ENCODE peak calls at places on chromosome 12, in eight cellular contexts. K, C, V, W, N, G, U and A are unnamed samples. For H3K4me1 and H3K9me3, the result is how much of the 10 kb centered on the place peaks cover.

GRCh38 chr12:60172266-60172665 is 576.4 kb downstream of the SLC16A7 start:
- DNase-seq in K (no peak), C (no peak), V (no peak), W (no peak), N (no peak), G (no peak), U (peak), A (no peak)

GRCh38 chr12:90543393-90543792 is 411.6 kb downstream of the CCER1 start:
- DNase-seq in K (no peak), C (no peak), V (no peak), W (no peak), N (no peak), G (no peak), U (peak), A (no peak)

GRCh38 chr12:65232490-65233077 is 45.9 kb upstream of the MSRB3 start:
- DNase-seq in K (no peak), C (peak), V (no peak), W (peak), N (no peak), G (no peak), U (peak), A (no peak)

GRCh38 chr12:98998697-98999299 is 353.7 kb downstream of the APAF1 start:
- DNase-seq in K (no peak), C (peak), V (no peak), W (no peak), N (no peak), G (no peak), U (peak), A (no peak)

GRCh38 chr12:27964123-27964522 is 8.4 kb downstream of the PTHLH start:
- DNase-seq in K (no peak), C (no peak), V (no peak), W (no peak), N (no peak), G (no peak), U (no peak), A (no peak)

GRCh38 chr12:6652391-6652790 is 5.2 kb upstream of the ACRBP start:
- DNase-seq in K (no peak), C (no peak), V (no peak), W (no peak), N (no peak), G (peak), U (no peak), A (no peak)

GRCh38 chr12:65121049-65121955 is at the start of gene WIF1:
- DNase-seq in K (peak), C (no peak), V (peak), W (no peak), N (peak), G (peak), U (peak), A (no peak)

GRCh38 chr12:128823216-128823915 is 392 bp downstream of the SLC15A4 start:
- DNase-seq in K (peak), C (peak), V (peak), W (no peak), N (peak), G (peak), U (no peak), A (no peak)

GRCh38 chr12:115294443-115295133 is 610.6 kb upstream of the TBX3 start:
- DNase-seq in K (no peak), C (no peak), V (no peak), W (no peak), N (no peak), G (no peak), U (no peak), A (no peak)

GRCh38 chr12:53358836-53359419 is 21.0 kb upstream of the SP1 start:
- DNase-seq in K (no peak), C (no peak), V (no peak), W (no peak), N (no peak), G (no peak), U (no peak), A (no peak)

GRCh38 chr12:16913832-16914490 is 308.0 kb upstream of the LMO3 start:
- DNase-seq in K (no peak), C (no peak), V (no peak), W (no peak), N (no peak), G (no peak), U (no peak), A (no peak)

GRCh38 chr12:92553389-92553788 is 149.4 kb upstream of the PLEKHG7 start:
- DNase-seq in K (peak), C (no peak), V (peak), W (no peak), N (peak), G (no peak), U (no peak), A (no peak)

GRCh38 chr12:102169922-102170698 is 27.5 kb downstream of the PMCH start:
- DNase-seq in K (no peak), C (no peak), V (no peak), W (peak), N (no peak), G (no peak), U (peak), A (peak)

GRCh38 chr12:125038976-125039625 is 26.1 kb upstream of the AACS start:
- DNase-seq in K (no peak), C (no peak), V (no peak), W (no peak), N (no peak), G (no peak), U (no peak), A (no peak)

GRCh38 chr12:48454675-48455074 is 17.7 kb upstream of the ANP32D start:
- DNase-seq in K (no peak), C (no peak), V (no peak), W (peak), N (no peak), G (no peak), U (peak), A (no peak)

GRCh38 chr12:41724216-41724615 is 420.5 kb downstream of the GXYLT1 start:
- DNase-seq in K (no peak), C (no peak), V (no peak), W (no peak), N (no peak), G (no peak), U (no peak), A (no peak)

GRCh38 chr12:56629459-56630179 is 507 bp downstream of the BAZ2A start:
- DNase-seq in K (peak), C (peak), V (peak), W (peak), N (peak), G (peak), U (peak), A (no peak)

GRCh38 chr12:107448198-107448597 is 237.4 kb upstream of the PWP1 start:
- DNase-seq in K (no peak), C (no peak), V (no peak), W (no peak), N (no peak), G (no peak), U (peak), A (no peak)

GRCh38 chr12:106629797-106630669 is 47.2 kb downstream of the RFX4 start:
- DNase-seq in K (no peak), C (no peak), V (no peak), W (no peak), N (no peak), G (no peak), U (peak), A (no peak)

GRCh38 chr12:57724003-57724935 is 14.3 kb downstream of the AGAP2 start:
- DNase-seq in K (no peak), C (no peak), V (no peak), W (no peak), N (no peak), G (no peak), U (no peak), A (no peak)

GRCh38 chr12:98856897-98857540 is 211.9 kb downstream of the APAF1 start:
- DNase-seq in K (no peak), C (no peak), V (no peak), W (no peak), N (no peak), G (no peak), U (no peak), A (no peak)

DNA sequence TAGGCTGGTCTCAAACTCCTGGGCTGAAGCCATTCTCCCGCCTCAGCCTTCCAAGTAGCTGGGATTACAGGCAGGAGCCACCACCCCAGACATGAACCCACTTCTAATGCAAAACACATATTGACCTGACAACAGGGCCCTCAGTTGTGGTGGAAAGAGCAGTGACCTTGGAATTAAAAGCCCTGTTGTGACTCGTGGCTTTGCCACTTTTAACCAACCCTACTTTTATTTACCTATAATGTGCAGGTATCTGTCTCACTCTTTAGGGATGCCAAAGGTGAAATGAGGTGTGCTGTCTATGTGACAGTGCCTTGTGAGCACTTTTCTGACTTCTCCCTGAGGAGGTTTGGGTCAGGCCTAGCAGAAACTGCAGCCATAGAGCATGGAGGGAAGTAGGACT is 132.8 kb upstream of the DNM1L start:
- DNase-seq in K (no peak), C (no peak), V (no peak), W (no peak), N (no peak), G (no peak), U (no peak), A (no peak)
- H3K4me1 ChIP-seq in K (half or more), C (under half), V (under half), W (under half), N (under half), G (half or more), U (under half), A (half or more)

GRCh38 chr12:34333337-34333736 is 311.0 kb downstream of the ALG10 start:
- DNase-seq in K (no peak), C (no peak), V (no peak), W (no peak), N (no peak), G (no peak), U (no peak), A (no peak)

GRCh38 chr12:34327671-34328070 is 305.4 kb downstream of the ALG10 start:
- DNase-seq in K (no peak), C (no peak), V (no peak), W (no peak), N (no peak), G (no peak), U (no peak), A (no peak)
- H3K9me3 ChIP-seq in K (under half), C (under half), V (under half), W (under half), N (under half), G (under half), U (under half), A (under half)

GRCh38 chr12:113246478-113247122 is 25.3 kb downstream of the TPCN1 start:
- DNase-seq in K (peak), C (no peak), V (no peak), W (no peak), N (peak), G (no peak), U (no peak), A (no peak)
- H3K4me1 ChIP-seq in K (half or more), C (under half), V (under half), W (under half), N (under half), G (half or more), U (under half), A (half or more)

DNA sequence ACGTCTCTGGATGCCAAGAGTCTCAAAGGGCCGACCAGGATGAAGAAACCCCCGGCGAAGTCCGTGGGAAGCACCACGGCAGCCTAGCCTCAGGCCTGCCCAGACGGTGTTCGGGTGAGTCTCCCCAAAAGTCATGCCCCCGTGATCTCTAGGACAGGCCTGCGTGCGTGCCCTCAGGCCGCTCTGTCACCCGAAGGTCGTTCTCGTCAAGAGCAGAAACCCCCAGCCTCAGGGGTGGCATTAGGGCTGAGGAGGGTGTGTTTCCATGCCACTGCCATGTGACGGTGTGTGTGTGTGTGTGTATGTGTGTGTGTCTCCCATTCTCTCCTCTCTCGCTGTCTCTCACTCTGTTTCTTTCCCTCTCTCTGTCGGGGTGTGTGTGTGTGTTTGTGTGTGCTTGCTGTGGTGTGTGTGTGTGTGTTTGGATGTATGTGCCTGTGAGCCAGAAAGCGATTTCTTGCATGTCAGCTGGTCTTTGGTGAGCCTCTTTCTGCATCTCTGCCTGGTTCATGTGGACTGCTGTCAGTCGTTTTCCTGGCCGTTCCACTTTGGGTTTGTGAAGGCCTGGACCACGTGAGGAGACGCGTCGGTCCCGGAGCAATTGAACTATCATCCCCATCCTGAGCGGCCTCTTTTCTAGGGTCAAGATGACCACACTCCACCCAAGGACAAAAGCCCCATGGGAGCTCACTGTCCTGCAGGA is 772.5 kb upstream of the ALG10B start:
- DNase-seq in K (no peak), C (no peak), V (no peak), W (no peak), N (no peak), G (no peak), U (no peak), A (no peak)
- H3K9me3 ChIP-seq in K (under half), C (under half), V (under half), W (under half), N (under half), G (under half), U (under half), A (under half)

GRCh38 chr12:45289245-45290217 is 73.6 kb downstream of the ANO6 start:
- DNase-seq in K (no peak), C (no peak), V (no peak), W (no peak), N (no peak), G (no peak), U (no peak), A (no peak)
- H3K4me1 ChIP-seq in K (under half), C (under half), V (under half), W (under half), N (under half), G (under half), U (under half), A (under half)

GRCh38 chr12:34391771-34392581 is 369.7 kb downstream of the ALG10 start:
- DNase-seq in K (peak), C (no peak), V (peak), W (no peak), N (peak), G (peak), U (no peak), A (no peak)
- H3K9me3 ChIP-seq in K (under half), C (under half), V (under half), W (under half), N (under half), G (under half), U (under half), A (half or more)

DNA sequence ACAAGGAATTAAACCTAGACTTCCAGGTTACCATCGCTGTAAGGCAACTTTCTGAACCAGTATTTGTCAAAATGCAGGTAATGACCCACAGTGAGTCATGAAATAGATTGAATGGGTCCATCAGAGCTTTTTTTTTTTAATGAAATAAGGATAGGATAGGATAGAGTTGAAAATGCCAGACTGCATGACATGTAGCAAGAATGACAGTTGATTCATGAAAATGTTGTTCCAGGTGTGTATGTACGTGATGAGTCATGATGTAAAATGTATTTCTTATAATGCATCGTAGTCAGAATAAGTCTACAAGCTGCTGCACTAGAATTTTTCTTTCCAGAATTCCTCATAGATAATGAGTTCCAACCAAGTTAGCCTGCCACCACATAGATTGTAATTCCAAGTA is 184.4 kb upstream of the BCL2L14 start:
- DNase-seq in K (no peak), C (no peak), V (no peak), W (no peak), N (no peak), G (no peak), U (no peak), A (no peak)
- H3K4me1 ChIP-seq in K (under half), C (under half), V (under half), W (under half), N (under half), G (under half), U (under half), A (under half)

DNA sequence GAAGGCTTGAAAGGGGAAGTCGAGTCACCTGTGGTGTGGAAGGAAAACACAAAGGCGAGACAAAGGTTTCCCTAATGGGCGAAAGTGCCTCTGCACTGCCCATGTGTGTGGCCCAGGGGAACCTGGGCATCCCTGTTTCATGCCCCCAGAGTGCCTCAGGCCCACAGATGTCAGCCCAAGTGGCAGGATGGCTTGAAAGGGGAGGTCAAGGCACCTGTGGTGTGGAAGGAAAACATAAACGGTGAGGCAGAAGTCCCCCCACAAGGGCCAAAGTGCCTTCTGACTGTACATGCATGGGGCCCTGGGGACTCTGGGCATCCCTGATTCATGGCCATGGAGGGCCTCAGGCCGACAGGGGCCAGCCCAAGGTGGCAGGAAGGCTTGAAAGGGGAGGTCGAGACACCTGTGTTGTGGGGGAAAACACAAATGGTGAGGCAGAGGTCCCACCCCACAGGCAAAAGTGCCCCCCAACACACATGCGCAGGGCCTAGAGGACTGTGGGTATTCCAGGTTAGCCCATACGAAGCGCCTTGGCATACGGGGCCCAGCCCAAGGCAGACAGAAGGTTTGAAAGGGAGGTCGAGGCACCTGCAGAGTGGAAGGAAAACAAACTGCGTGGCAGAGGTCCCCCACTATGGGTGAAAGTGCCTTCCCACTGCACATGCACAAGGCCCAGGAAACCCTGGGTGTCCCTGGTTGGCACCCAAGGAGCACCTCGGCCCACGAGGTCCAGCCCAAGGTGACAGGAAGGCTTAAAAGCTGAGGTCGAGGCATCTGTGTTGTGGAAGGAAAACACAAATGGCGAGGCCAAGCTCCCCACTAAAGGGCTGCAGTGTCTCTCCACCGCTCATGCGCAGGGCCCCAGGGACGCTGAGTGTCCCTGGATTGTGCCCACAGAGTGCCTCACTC is 382.3 kb downstream of the ALG10 start:
- DNase-seq in K (peak), C (no peak), V (peak), W (no peak), N (peak), G (peak), U (no peak), A (no peak)
- H3K9me3 ChIP-seq in K (under half), C (under half), V (under half), W (under half), N (under half), G (under half), U (under half), A (under half)

GRCh38 chr12:24600559-24600958 is 348.3 kb downstream of the BCAT1 start:
- DNase-seq in K (no peak), C (no peak), V (no peak), W (no peak), N (no peak), G (no peak), U (peak), A (no peak)

GRCh38 chr12:24599737-24600136 is 349.2 kb downstream of the BCAT1 start:
- DNase-seq in K (no peak), C (no peak), V (no peak), W (no peak), N (no peak), G (no peak), U (no peak), A (no peak)

GRCh38 chr12:24595652-24596235 is 353.2 kb downstream of the BCAT1 start:
- DNase-seq in K (no peak), C (no peak), V (no peak), W (no peak), N (no peak), G (no peak), U (peak), A (no peak)

GRCh38 chr12:24600996-24601395 is 347.9 kb downstream of the BCAT1 start:
- DNase-seq in K (no peak), C (no peak), V (no peak), W (no peak), N (no peak), G (no peak), U (peak), A (no peak)

DNA sequence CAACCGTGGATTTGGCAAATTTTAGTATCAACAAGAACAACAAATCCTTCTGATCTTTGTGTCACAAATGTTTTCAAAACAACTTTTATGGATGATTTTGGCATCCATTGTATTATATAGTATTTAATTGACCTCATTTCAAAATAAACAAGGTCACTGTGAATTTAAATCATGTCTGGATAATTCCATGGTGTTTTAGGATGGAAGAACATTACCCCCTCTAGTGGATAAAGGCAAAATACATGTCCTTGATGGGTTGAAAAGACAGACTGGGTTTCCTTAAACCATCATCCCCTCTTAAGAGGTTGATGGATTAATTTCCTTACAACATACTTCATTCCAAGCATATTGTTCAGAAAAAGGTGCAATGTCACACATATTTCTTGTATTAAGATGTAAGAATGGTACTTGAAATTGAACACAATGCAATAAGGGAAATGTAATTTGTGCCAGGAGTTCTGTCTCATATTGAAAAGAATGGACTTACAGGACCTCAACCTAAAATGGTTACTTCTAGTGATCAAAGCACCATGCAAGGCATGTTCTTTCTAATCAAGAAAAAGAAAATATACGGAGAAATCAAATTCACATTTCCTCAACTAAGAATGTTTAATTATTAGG is 352.0 kb downstream of the BCAT1 start:
- DNase-seq in K (no peak), C (peak), V (no peak), W (no peak), N (no peak), G (no peak), U (peak), A (no peak)
- H3K4me1 ChIP-seq in K (under half), C (under half), V (under half), W (under half), N (under half), G (under half), U (under half), A (under half)